ENCODE peak calls at places on chromosomes 5 and 9, in eight cellular contexts. One of them, this sample, is unnamed.

GRCh38 chr9:99044827-99045226 is 60.1 kb upstream of the TGFBR1 start:
- DNase-seq in IMR-90: peak
- DNase-seq in HCT116: no peak
- DNase-seq in GM20000: no peak
- DNase-seq in uterus: no peak
- DNase-seq in heart left ventricle: no peak
- DNase-seq in BJ: no peak
- DNase-seq in A673: no peak
- DNase-seq in this sample: no peak

GRCh38 chr9:115717711-115718173 is 435.8 kb upstream of the PAPPA start:
- DNase-seq in A673: peak
- DNase-seq in GM20000: no peak
- DNase-seq in uterus: no peak
- DNase-seq in IMR-90: peak
- DNase-seq in BJ: peak
- DNase-seq in heart left ventricle: no peak
- DNase-seq in HCT116: no peak
- DNase-seq in this sample: no peak

GRCh38 chr9:99828054-99828416 is 6.3 kb downstream of the NR4A3 start:
- DNase-seq in heart left ventricle: no peak
- DNase-seq in HCT116: no peak
- DNase-seq in GM20000: no peak
- DNase-seq in A673: no peak
- DNase-seq in uterus: no peak
- DNase-seq in IMR-90: no peak
- DNase-seq in BJ: no peak
- DNase-seq in this sample: no peak

GRCh38 chr9:28915256-28915930 is 1342.1 kb upstream of the C9orf72 start:
- DNase-seq in heart left ventricle: no peak
- DNase-seq in A673: no peak
- DNase-seq in uterus: no peak
- DNase-seq in BJ: no peak
- DNase-seq in HCT116: no peak
- DNase-seq in IMR-90: no peak
- DNase-seq in GM20000: no peak
- DNase-seq in this sample: no peak

GRCh38 chr5:115599502-115599901 is 2.8 kb downstream of the TICAM2 start:
- DNase-seq in HCT116: no peak
- DNase-seq in GM20000: peak
- DNase-seq in BJ: no peak
- DNase-seq in A673: peak
- DNase-seq in heart left ventricle: peak
- DNase-seq in IMR-90: peak
- DNase-seq in uterus: no peak
- DNase-seq in this sample: no peak

GRCh38 chr5:55187370-55187769 is 14.4 kb upstream of the CDC20B start:
- DNase-seq in IMR-90: no peak
- DNase-seq in uterus: no peak
- DNase-seq in GM20000: no peak
- DNase-seq in BJ: no peak
- DNase-seq in A673: peak
- DNase-seq in HCT116: peak
- DNase-seq in heart left ventricle: no peak
- DNase-seq in this sample: no peak

GRCh38 chr5:170269579-170269978 is 28.0 kb downstream of the LCP2 start:
- DNase-seq in GM20000: no peak
- DNase-seq in BJ: no peak
- DNase-seq in uterus: no peak
- DNase-seq in HCT116: no peak
- DNase-seq in heart left ventricle: no peak
- DNase-seq in A673: no peak
- DNase-seq in IMR-90: no peak
- DNase-seq in this sample: no peak

GRCh38 chr5:167049043-167049663 is 1242.3 kb upstream of the WWC1 start:
- DNase-seq in HCT116: peak
- DNase-seq in A673: peak
- DNase-seq in IMR-90: no peak
- DNase-seq in BJ: no peak
- DNase-seq in heart left ventricle: no peak
- DNase-seq in uterus: no peak
- DNase-seq in GM20000: peak
- DNase-seq in this sample: no peak

GRCh38 chr5:40359093-40359492 is 320.6 kb upstream of the PTGER4 start:
- DNase-seq in IMR-90: no peak
- DNase-seq in GM20000: no peak
- DNase-seq in A673: no peak
- DNase-seq in HCT116: no peak
- DNase-seq in BJ: no peak
- DNase-seq in heart left ventricle: no peak
- DNase-seq in uterus: no peak
- DNase-seq in this sample: no peak

GRCh38 chr5:44538831-44539539 is 149.8 kb upstream of the FGF10 start:
- DNase-seq in BJ: no peak
- DNase-seq in GM20000: no peak
- DNase-seq in uterus: peak
- DNase-seq in IMR-90: no peak
- DNase-seq in heart left ventricle: no peak
- DNase-seq in HCT116: no peak
- DNase-seq in A673: no peak
- DNase-seq in this sample: no peak

GRCh38 chr5:174454890-174455289 is 269.5 kb upstream of the MSX2 start:
- DNase-seq in uterus: no peak
- DNase-seq in heart left ventricle: no peak
- DNase-seq in BJ: no peak
- DNase-seq in IMR-90: no peak
- DNase-seq in A673: no peak
- DNase-seq in HCT116: no peak
- DNase-seq in GM20000: no peak
- DNase-seq in this sample: no peak

GRCh38 chr9:136645343-136645902 is 17.3 kb upstream of the EGFL7 start:
- DNase-seq in A673: no peak
- DNase-seq in BJ: no peak
- DNase-seq in heart left ventricle: no peak
- DNase-seq in IMR-90: no peak
- DNase-seq in GM20000: no peak
- DNase-seq in uterus: no peak
- DNase-seq in HCT116: no peak
- DNase-seq in this sample: no peak

GRCh38 chr9:94782367-94783120 is 56.0 kb downstream of the AOPEP start:
- DNase-seq in A673: no peak
- DNase-seq in HCT116: no peak
- DNase-seq in heart left ventricle: no peak
- DNase-seq in uterus: no peak
- DNase-seq in IMR-90: peak
- DNase-seq in BJ: peak
- DNase-seq in GM20000: no peak
- DNase-seq in this sample: no peak

GRCh38 chr5:161498531-161498930 is 48.0 kb downstream of the GABRB2 start:
- DNase-seq in IMR-90: no peak
- DNase-seq in A673: no peak
- DNase-seq in HCT116: no peak
- DNase-seq in uterus: no peak
- DNase-seq in BJ: no peak
- DNase-seq in GM20000: no peak
- DNase-seq in heart left ventricle: no peak
- DNase-seq in this sample: no peak

GRCh38 chr9:33924978-33925797 is 108.2 kb downstream of the UBE2R2 start:
- DNase-seq in heart left ventricle: peak
- DNase-seq in GM20000: peak
- DNase-seq in BJ: no peak
- DNase-seq in IMR-90: peak
- DNase-seq in uterus: peak
- DNase-seq in A673: peak
- DNase-seq in HCT116: peak
- DNase-seq in this sample: no peak

GRCh38 chr5:170348069-170348702 is 41.0 kb downstream of the KCNMB1 start:
- DNase-seq in heart left ventricle: no peak
- DNase-seq in HCT116: no peak
- DNase-seq in BJ: no peak
- DNase-seq in IMR-90: no peak
- DNase-seq in uterus: no peak
- DNase-seq in A673: no peak
- DNase-seq in GM20000: no peak
- DNase-seq in this sample: no peak

GRCh38 chr5:147170603-147171002 is 64.2 kb upstream of the STK32A start:
- DNase-seq in GM20000: no peak
- DNase-seq in A673: no peak
- DNase-seq in HCT116: no peak
- DNase-seq in heart left ventricle: no peak
- DNase-seq in uterus: no peak
- DNase-seq in IMR-90: no peak
- DNase-seq in BJ: no peak
- DNase-seq in this sample: no peak

GRCh38 chr9:35548571-35548970 is 56.5 kb upstream of the TESK1 start:
- DNase-seq in heart left ventricle: no peak
- DNase-seq in uterus: no peak
- DNase-seq in IMR-90: peak
- DNase-seq in BJ: no peak
- DNase-seq in GM20000: no peak
- DNase-seq in HCT116: no peak
- DNase-seq in A673: no peak
- DNase-seq in this sample: no peak

GRCh38 chr5:144284931-144285330 is 114.3 kb downstream of the KCTD16 start:
- DNase-seq in A673: no peak
- DNase-seq in uterus: no peak
- DNase-seq in IMR-90: peak
- DNase-seq in BJ: no peak
- DNase-seq in GM20000: no peak
- DNase-seq in heart left ventricle: no peak
- DNase-seq in HCT116: no peak
- DNase-seq in this sample: no peak

GRCh38 chr5:25393957-25394356 is 749.2 kb upstream of the CDH10 start:
- DNase-seq in HCT116: no peak
- DNase-seq in uterus: no peak
- DNase-seq in IMR-90: no peak
- DNase-seq in heart left ventricle: no peak
- DNase-seq in GM20000: no peak
- DNase-seq in BJ: no peak
- DNase-seq in A673: no peak
- DNase-seq in this sample: no peak

GRCh38 chr9:128719919-128720605 is 3.9 kb downstream of the ZDHHC12 start:
- DNase-seq in GM20000: no peak
- DNase-seq in HCT116: no peak
- DNase-seq in uterus: no peak
- DNase-seq in BJ: no peak
- DNase-seq in heart left ventricle: no peak
- DNase-seq in A673: no peak
- DNase-seq in IMR-90: no peak
- DNase-seq in this sample: no peak
- TF ChIP-seq CTCF in GM20000: no peak
- TF ChIP-seq CTCF in HCT116: no peak
- TF ChIP-seq CTCF in uterus: no peak
- TF ChIP-seq CTCF in BJ: no peak
- TF ChIP-seq CTCF in heart left ventricle: no peak
- TF ChIP-seq CTCF in A673: no peak
- TF ChIP-seq CTCF in IMR-90: no peak
- TF ChIP-seq CTCF in this sample: no peak

GRCh38 chr5:141250576-141250975 is 5.4 kb downstream of the PCDHB15 start:
- DNase-seq in uterus: no peak
- DNase-seq in A673: peak
- DNase-seq in heart left ventricle: no peak
- DNase-seq in HCT116: no peak
- DNase-seq in GM20000: no peak
- DNase-seq in IMR-90: no peak
- DNase-seq in BJ: no peak
- DNase-seq in this sample: no peak

GRCh38 chr5:141241496-141241895 is 3.7 kb upstream of the PCDHB15 start:
- DNase-seq in GM20000: no peak
- DNase-seq in HCT116: no peak
- DNase-seq in uterus: no peak
- DNase-seq in A673: no peak
- DNase-seq in IMR-90: no peak
- DNase-seq in BJ: no peak
- DNase-seq in heart left ventricle: no peak
- DNase-seq in this sample: no peak

GRCh38 chr5:141245250-141245717 is at the start of gene PCDHB15:
- DNase-seq in GM20000: no peak
- DNase-seq in BJ: no peak
- DNase-seq in HCT116: no peak
- DNase-seq in heart left ventricle: no peak
- DNase-seq in uterus: peak
- DNase-seq in A673: peak
- DNase-seq in IMR-90: no peak
- DNase-seq in this sample: no peak
- TF ChIP-seq CTCF in GM20000: no peak
- TF ChIP-seq CTCF in BJ: no peak
- TF ChIP-seq CTCF in HCT116: no peak
- TF ChIP-seq CTCF in heart left ventricle: peak
- TF ChIP-seq CTCF in uterus: peak
- TF ChIP-seq CTCF in A673: peak
- TF ChIP-seq CTCF in IMR-90: peak
- TF ChIP-seq CTCF in this sample: no peak

GRCh38 chr5:8844206-8844605 is 701.7 kb downstream of the SEMA5A start:
- DNase-seq in IMR-90: no peak
- DNase-seq in HCT116: no peak
- DNase-seq in uterus: no peak
- DNase-seq in A673: no peak
- DNase-seq in heart left ventricle: no peak
- DNase-seq in BJ: no peak
- DNase-seq in GM20000: no peak
- DNase-seq in this sample: no peak

GRCh38 chr5:8845316-8845715 is 700.6 kb downstream of the SEMA5A start:
- DNase-seq in heart left ventricle: no peak
- DNase-seq in uterus: no peak
- DNase-seq in IMR-90: peak
- DNase-seq in HCT116: no peak
- DNase-seq in BJ: no peak
- DNase-seq in GM20000: no peak
- DNase-seq in A673: no peak
- DNase-seq in this sample: no peak

GRCh38 chr5:8844847-8845246 is 701.0 kb downstream of the SEMA5A start:
- DNase-seq in HCT116: no peak
- DNase-seq in uterus: no peak
- DNase-seq in A673: no peak
- DNase-seq in heart left ventricle: no peak
- DNase-seq in BJ: no peak
- DNase-seq in GM20000: no peak
- DNase-seq in IMR-90: peak
- DNase-seq in this sample: no peak

GRCh38 chr5:8843766-8844165 is 702.1 kb downstream of the SEMA5A start:
- DNase-seq in uterus: no peak
- DNase-seq in A673: no peak
- DNase-seq in heart left ventricle: peak
- DNase-seq in HCT116: no peak
- DNase-seq in BJ: peak
- DNase-seq in GM20000: no peak
- DNase-seq in IMR-90: peak
- DNase-seq in this sample: no peak

GRCh38 chr5:8842906-8843590 is 702.8 kb downstream of the SEMA5A start:
- DNase-seq in BJ: peak
- DNase-seq in GM20000: no peak
- DNase-seq in IMR-90: peak
- DNase-seq in heart left ventricle: no peak
- DNase-seq in uterus: no peak
- DNase-seq in A673: no peak
- DNase-seq in HCT116: no peak
- DNase-seq in this sample: no peak
- TF ChIP-seq CTCF in BJ: peak
- TF ChIP-seq CTCF in GM20000: no peak
- TF ChIP-seq CTCF in IMR-90: peak
- TF ChIP-seq CTCF in heart left ventricle: peak
- TF ChIP-seq CTCF in uterus: no peak
- TF ChIP-seq CTCF in A673: no peak
- TF ChIP-seq CTCF in HCT116: no peak
- TF ChIP-seq CTCF in this sample: no peak

GRCh38 chr5:57432876-57433275 is 49.7 kb downstream of the ACTBL2 start:
- DNase-seq in IMR-90: no peak
- DNase-seq in GM20000: no peak
- DNase-seq in uterus: no peak
- DNase-seq in BJ: no peak
- DNase-seq in heart left ventricle: no peak
- DNase-seq in A673: no peak
- DNase-seq in HCT116: peak
- DNase-seq in this sample: no peak
- TF ChIP-seq CTCF in IMR-90: no peak
- TF ChIP-seq CTCF in GM20000: no peak
- TF ChIP-seq CTCF in uterus: no peak
- TF ChIP-seq CTCF in BJ: no peak
- TF ChIP-seq CTCF in heart left ventricle: peak
- TF ChIP-seq CTCF in A673: peak
- TF ChIP-seq CTCF in HCT116: peak
- TF ChIP-seq CTCF in this sample: no peak

This sample was measured in omental fat pad.